ENCODE peak calls at places on chromosome 2, in five cellular contexts. O, A, Y, E and B are unnamed samples.

GRCh38 chr2:72837171-72837570 is 11.3 kb upstream of the EXOC6B start:
- DNase-seq in O (no peak), A (no peak), Y (no peak), E (no peak), B (no peak)

GRCh38 chr2:238940806-238941205 is 92.9 kb downstream of the TWIST2 start:
- DNase-seq in O (no peak), A (no peak), Y (no peak), E (no peak), B (no peak)

GRCh38 chr2:102107741-102108070 is 34.8 kb upstream of the IL1R1 start:
- DNase-seq in O (no peak), A (peak), Y (no peak), E (no peak), B (no peak)

GRCh38 chr2:162478721-162479129 is 134.8 kb downstream of the GCA start:
- DNase-seq in O (no peak), A (no peak), Y (no peak), E (no peak), B (no peak)

GRCh38 chr2:132937629-132938028 is 267.6 kb upstream of the LYPD1 start:
- DNase-seq in O (peak), A (peak), Y (no peak), E (no peak), B (no peak)

GRCh38 chr2:66323496-66323895 is 111.4 kb upstream of the MEIS1 start:
- DNase-seq in O (no peak), A (no peak), Y (no peak), E (no peak), B (no peak)

GRCh38 chr2:185736210-185736609 is 2.4 kb upstream of the FSIP2 start:
- DNase-seq in O (no peak), A (no peak), Y (no peak), E (no peak), B (no peak)

GRCh38 chr2:23609254-23609653 is 224.3 kb downstream of the KLHL29 start:
- DNase-seq in O (no peak), A (no peak), Y (no peak), E (no peak), B (no peak)

GRCh38 chr2:108119492-108119891 is 120.3 kb upstream of the SULT1C3 start:
- DNase-seq in O (no peak), A (no peak), Y (no peak), E (no peak), B (no peak)

GRCh38 chr2:74576830-74577229 is 22.3 kb downstream of the DOK1 start:
- DNase-seq in O (no peak), A (peak), Y (no peak), E (no peak), B (no peak)

GRCh38 chr2:182020319-182021055 is 34.8 kb downstream of the PPP1R1C start:
- DNase-seq in O (no peak), A (no peak), Y (no peak), E (no peak), B (no peak)

GRCh38 chr2:20326163-20326780 is 24.4 kb downstream of the PUM2 start:
- DNase-seq in O (peak), A (peak), Y (peak), E (no peak), B (peak)

GRCh38 chr2:197108758-197109157 is 182.3 kb upstream of the PGAP1 start:
- DNase-seq in O (no peak), A (peak), Y (peak), E (no peak), B (no peak)

GRCh38 chr2:156459720-156460119 is 23.5 kb downstream of the GPD2 start:
- DNase-seq in O (no peak), A (no peak), Y (no peak), E (no peak), B (no peak)

GRCh38 chr2:45001629-45002385 is 7.4 kb downstream of the SIX2 start:
- DNase-seq in O (peak), A (no peak), Y (no peak), E (no peak), B (no peak)